ENCODE peak calls at places on chromosome 13, in six cellular contexts. C is ovary, E is colonic mucosa, X is H7, I is heart right ventricle, Y is PC-9. J is an unnamed sample. For H3K36me3, the result is how much of the 10 kb centered on the place peaks cover.

GRCh38 chr13:102295316-102296048 is 106.4 kb downstream of the FGF14 start:
- DNase-seq in C (no peak), E (no peak), X (no peak), I (no peak), Y (no peak), J (no peak)

GRCh38 chr13:72113070-72113469 is 246.1 kb upstream of the DACH1 start:
- DNase-seq in C (no peak), E (no peak), X (no peak), I (no peak), Y (no peak), J (no peak)

GRCh38 chr13:43057653-43058317 is 34.4 kb downstream of the DNAJC15 start:
- DNase-seq in C (no peak), E (no peak), X (no peak), I (peak), Y (peak), J (peak)

GRCh38 chr13:30114586-30115256 is 192.6 kb downstream of the KATNAL1 start:
- DNase-seq in C (peak), E (peak), X (peak), I (peak), Y (peak), J (peak)

GRCh38 chr13:104586010-104586746 is 1520.0 kb upstream of the SLC10A2 start:
- DNase-seq in C (no peak), E (peak), X (no peak), I (no peak), Y (peak), J (no peak)

GRCh38 chr13:89726690-89727435 is 1620.6 kb upstream of the MIR17HG start:
- DNase-seq in C (no peak), E (no peak), X (no peak), I (no peak), Y (no peak), J (no peak)

GRCh38 chr13:21176982-21177284 is 475 bp downstream of the MRPL57 start:
- DNase-seq in C (no peak), E (no peak), X (no peak), I (no peak), Y (no peak), J (no peak)

GRCh38 chr13:20197361-20197834 is 4.7 kb upstream of the GJB2 start:
- DNase-seq in C (no peak), E (no peak), X (peak), I (no peak), Y (no peak), J (peak)

GRCh38 chr13:72677431-72677830 is 50.0 kb downstream of the MZT1 start:
- DNase-seq in C (no peak), E (no peak), X (no peak), I (no peak), Y (no peak), J (no peak)

GRCh38 chr13:37753776-37754175 is 115.8 kb downstream of the TRPC4 start:
- DNase-seq in C (no peak), E (no peak), X (no peak), I (no peak), Y (no peak), J (no peak)

GRCh38 chr13:48976677-48977625 is 1.2 kb downstream of the FNDC3A start:
- DNase-seq in C (no peak), E (peak), X (no peak), I (no peak), Y (no peak), J (no peak)

GRCh38 chr13:94323746-94324408 is 155.6 kb downstream of the DCT start:
- DNase-seq in C (no peak), E (no peak), X (no peak), I (no peak), Y (no peak), J (no peak)

GRCh38 chr13:38024431-38024830 is 154.9 kb upstream of the TRPC4 start:
- DNase-seq in C (no peak), E (no peak), X (no peak), I (no peak), Y (no peak), J (no peak)

GRCh38 chr13:46683879-46684278 is 113.1 kb downstream of the ESD start:
- DNase-seq in C (no peak), E (no peak), X (no peak), I (no peak), Y (no peak), J (no peak)

GRCh38 chr13:26784704-26785639 is 24.4 kb upstream of the GPR12 start:
- DNase-seq in C (no peak), E (no peak), X (peak), I (no peak), Y (no peak), J (peak)

GRCh38 chr13:20536992-20537391 is 11.3 kb upstream of the CRYL1 start:
- DNase-seq in C (no peak), E (no peak), X (no peak), I (no peak), Y (no peak), J (no peak)

GRCh38 chr13:55534306-55534705 is 1606.4 kb upstream of the PRR20A start:
- DNase-seq in C (no peak), E (no peak), X (no peak), I (no peak), Y (no peak), J (no peak)
- H3K4me3 ChIP-seq in C (no peak), E (no peak), X (no peak), I (no peak), Y (no peak), J (no peak)

GRCh38 chr13:98466634-98467236 is 110.2 kb downstream of the STK24 start:
- DNase-seq in C (no peak), E (no peak), X (peak), I (no peak), Y (peak), J (peak)
- H3K36me3 ChIP-seq in C (under half), E (under half), X (under half), I (under half), Y (under half), J (under half)

DNA sequence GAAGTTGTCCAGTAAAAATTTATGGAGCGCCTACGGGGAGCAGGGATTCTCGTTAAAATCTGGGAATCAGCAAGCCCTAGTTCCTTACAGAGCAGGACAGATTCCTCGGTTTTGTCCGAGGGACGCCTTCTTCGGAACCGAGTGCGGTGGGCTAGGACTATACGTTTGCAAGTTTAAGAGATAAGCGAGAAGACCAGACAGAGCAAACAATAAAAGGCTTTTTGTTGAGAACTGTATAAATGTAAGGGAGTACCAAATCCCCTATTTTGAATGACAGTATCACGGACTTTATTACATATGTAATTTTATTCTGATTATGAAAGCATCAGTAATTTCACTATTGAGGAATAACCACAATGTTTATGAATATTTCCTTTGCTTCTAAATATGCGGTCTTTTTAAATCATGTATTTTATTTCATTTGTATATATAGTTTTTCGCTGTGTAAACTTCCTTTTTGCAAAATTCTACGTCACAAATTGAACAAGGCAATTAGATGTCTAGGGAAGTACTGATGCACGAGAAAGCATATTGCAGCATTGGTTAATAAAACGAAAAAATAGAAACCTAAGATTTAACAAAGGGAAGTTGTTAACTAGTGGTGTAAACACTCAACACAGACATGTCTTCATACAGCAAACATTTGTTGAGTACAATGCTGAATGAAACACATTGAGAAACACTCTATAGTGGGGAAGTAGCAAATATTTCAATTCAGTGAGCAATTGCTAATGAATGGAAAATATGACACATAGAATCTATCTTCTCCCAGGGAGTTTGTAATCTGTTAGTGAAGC is 1.2 kb upstream of the ANKRD10 start:
- DNase-seq in C (no peak), E (no peak), X (peak), I (no peak), Y (no peak), J (no peak)
- H3K4me3 ChIP-seq in C (peak), E (peak), X (peak), I (peak), Y (peak), J (peak)

GRCh38 chr13:109862627-109863026 is 76.2 kb upstream of the IRS2 start:
- DNase-seq in C (no peak), E (no peak), X (no peak), I (no peak), Y (no peak), J (no peak)
- H3K36me3 ChIP-seq in C (under half), E (under half), X (under half), I (under half), Y (under half), J (under half)

GRCh38 chr13:93079294-93079693 is 147.3 kb upstream of the GPC6 start:
- DNase-seq in C (no peak), E (no peak), X (no peak), I (no peak), Y (no peak), J (no peak)
- H3K4me3 ChIP-seq in C (no peak), E (no peak), X (no peak), I (no peak), Y (no peak), J (no peak)

DNA sequence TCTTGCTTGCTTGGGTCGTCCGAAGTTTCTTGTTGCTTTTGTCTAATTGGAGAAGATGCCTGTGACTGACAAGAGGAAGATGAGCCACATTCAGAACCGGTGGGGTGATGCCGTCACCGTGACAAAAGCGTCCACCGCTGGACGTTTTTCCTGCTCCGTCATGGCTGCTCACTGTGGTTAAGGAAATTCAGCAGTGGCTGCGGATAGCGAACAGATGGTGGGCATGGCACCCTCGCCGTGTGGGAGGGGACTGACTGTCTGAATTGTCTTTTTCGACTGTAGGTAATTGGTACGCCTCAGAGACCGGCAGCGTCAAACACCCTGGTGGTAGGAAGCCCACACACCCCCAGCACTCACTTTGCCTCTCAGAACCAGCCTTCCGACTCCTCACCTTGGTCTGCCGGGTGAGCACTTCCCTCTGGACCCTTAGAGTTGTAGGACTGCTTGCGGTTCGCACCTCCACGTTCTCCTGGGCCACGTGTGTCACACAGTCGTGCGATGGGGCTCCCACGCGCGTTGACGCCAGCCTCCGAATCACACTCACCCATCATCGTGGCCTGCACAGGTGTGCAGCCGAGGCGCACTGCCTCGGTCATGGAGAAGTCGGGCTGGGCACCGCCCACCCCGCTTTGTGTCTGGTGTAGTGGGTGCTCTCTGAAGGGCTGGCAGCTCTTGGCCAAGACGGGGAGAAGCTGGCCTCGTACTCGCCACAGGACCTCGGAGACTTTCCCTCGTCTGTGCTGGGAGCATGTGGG is 26.5 kb downstream of the ATP4B start:
- DNase-seq in C (no peak), E (no peak), X (peak), I (no peak), Y (no peak), J (no peak)
- H3K36me3 ChIP-seq in C (under half), E (under half), X (under half), I (half or more), Y (under half), J (half or more)

GRCh38 chr13:99660101-99660500 is 158.8 kb downstream of the TM9SF2 start:
- DNase-seq in C (no peak), E (no peak), X (no peak), I (no peak), Y (no peak), J (no peak)

GRCh38 chr13:99657848-99658265 is 156.6 kb downstream of the TM9SF2 start:
- DNase-seq in C (peak), E (peak), X (peak), I (peak), Y (no peak), J (no peak)

GRCh38 chr13:99658266-99658991 is 157.2 kb downstream of the TM9SF2 start:
- DNase-seq in C (peak), E (peak), X (peak), I (peak), Y (no peak), J (peak)

GRCh38 chr13:99656843-99657506 is 155.7 kb downstream of the TM9SF2 start:
- DNase-seq in C (no peak), E (peak), X (no peak), I (no peak), Y (no peak), J (no peak)

DNA sequence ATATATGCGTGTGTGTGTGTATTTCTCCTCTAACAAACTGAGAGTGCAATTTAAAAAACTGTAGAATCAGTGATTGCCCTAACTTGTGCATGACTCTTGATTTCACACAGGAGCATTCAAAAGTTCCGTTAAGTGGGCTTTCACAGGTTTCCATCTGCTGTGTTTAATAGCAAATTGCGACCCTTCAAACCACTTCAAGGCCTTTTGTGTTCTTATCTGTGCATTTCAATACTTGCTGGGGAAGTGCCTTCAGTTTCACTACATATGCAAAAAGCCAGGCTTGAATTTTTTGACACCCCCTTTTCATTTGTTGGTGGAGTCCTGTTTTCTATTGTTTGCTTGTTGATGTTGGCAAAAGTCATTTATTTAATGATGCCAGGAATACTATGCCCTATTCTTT is 158.0 kb downstream of the TM9SF2 start:
- DNase-seq in C (no peak), E (peak), X (no peak), I (no peak), Y (no peak), J (peak)
- H3K4me3 ChIP-seq in C (no peak), E (no peak), X (no peak), I (no peak), Y (no peak), J (no peak)

GRCh38 chr13:113831061-113831460 is 32.8 kb downstream of the GAS6 start:
- DNase-seq in C (no peak), E (no peak), X (no peak), I (no peak), Y (no peak), J (no peak)
- H3K36me3 ChIP-seq in C (under half), E (under half), X (under half), I (half or more), Y (under half), J (under half)

GRCh38 chr13:108495686-108496363 is 133.6 kb upstream of the MYO16 start:
- DNase-seq in C (no peak), E (no peak), X (peak), I (no peak), Y (no peak), J (no peak)
- H3K4me3 ChIP-seq in C (no peak), E (no peak), X (peak), I (peak), Y (no peak), J (no peak)

GRCh38 chr13:39556856-39557255 is 46.1 kb downstream of the LHFPL6 start:
- DNase-seq in C (no peak), E (no peak), X (no peak), I (no peak), Y (no peak), J (no peak)
- H3K36me3 ChIP-seq in C (under half), E (under half), X (under half), I (under half), Y (under half), J (under half)